ENCODE peak calls at places on chromosomes 12 and 14, in nine cellular contexts. N, G, U, L, X, R, Y, Z and D are unnamed samples.

GRCh38 chr12:124940393-124941169 is 26.1 kb upstream of the UBC start:
- DNase-seq in N (no peak), G (peak; percentile 82), U (peak; percentile 94), L (no peak), X (no peak), R (peak; percentile 85), Y (peak; percentile 81), Z (peak; percentile 76), D (no peak)

GRCh38 chr12:45483571-45483970 is 245.9 kb upstream of the ARID2 start:
- DNase-seq in N (no peak), G (no peak), U (peak; percentile 38), L (no peak), X (no peak), R (no peak), Y (no peak), Z (no peak), D (no peak)

GRCh38 chr14:93980464-93981201 is 4.3 kb upstream of the ASB2 start:
- DNase-seq in N (no peak), G (no peak), U (peak; percentile 90), L (no peak), X (no peak), R (no peak), Y (no peak), Z (no peak), D (no peak)

GRCh38 chr12:119229837-119230236 is 51.1 kb downstream of the HSPB8 start:
- DNase-seq in N (no peak), G (no peak), U (no peak), L (no peak), X (peak; percentile 41), R (no peak), Y (no peak), Z (no peak), D (no peak)

GRCh38 chr12:30847259-30847658 is 79.3 kb upstream of the TSPAN11 start:
- DNase-seq in N (no peak), G (no peak), U (no peak), L (no peak), X (peak; percentile 83), R (no peak), Y (peak; percentile 70), Z (no peak), D (peak; percentile 43)

GRCh38 chr12:7628401-7628961 is 37.2 kb downstream of the APOBEC1 start:
- DNase-seq in N (no peak), G (no peak), U (no peak), L (no peak), X (no peak), R (no peak), Y (no peak), Z (no peak), D (no peak)

GRCh38 chr14:42229976-42230375 is 623.3 kb downstream of the LRFN5 start:
- DNase-seq in N (no peak), G (no peak), U (no peak), L (no peak), X (no peak), R (no peak), Y (no peak), Z (no peak), D (no peak)

GRCh38 chr12:31201382-31201781 is 124.6 kb downstream of the SINHCAF start:
- DNase-seq in N (no peak), G (no peak), U (no peak), L (no peak), X (no peak), R (no peak), Y (no peak), Z (no peak), D (no peak)

GRCh38 chr12:56234746-56235436 is 5.0 kb downstream of the SLC39A5 start:
- DNase-seq in N (no peak), G (no peak), U (no peak), L (no peak), X (no peak), R (no peak), Y (no peak), Z (no peak), D (no peak)

GRCh38 chr12:111413442-111414086 is 7.8 kb downstream of the SH2B3 start:
- DNase-seq in N (no peak), G (no peak), U (no peak), L (no peak), X (no peak), R (no peak), Y (no peak), Z (no peak), D (no peak)

GRCh38 chr12:10016881-10017280 is 6.5 kb downstream of the CLEC12B start:
- DNase-seq in N (no peak), G (no peak), U (no peak), L (no peak), X (no peak), R (no peak), Y (no peak), Z (no peak), D (no peak)

GRCh38 chr12:115362319-115362976 is 678.5 kb upstream of the TBX3 start:
- DNase-seq in N (no peak), G (no peak), U (no peak), L (no peak), X (no peak), R (no peak), Y (no peak), Z (no peak), D (no peak)

GRCh38 chr12:32120419-32120818 is 13.8 kb downstream of the BICD1 start:
- DNase-seq in N (no peak), G (no peak), U (no peak), L (no peak), X (no peak), R (no peak), Y (no peak), Z (no peak), D (no peak)

GRCh38 chr12:55446334-55446733 is 2.5 kb downstream of the OR6C2 start:
- DNase-seq in N (no peak), G (no peak), U (no peak), L (no peak), X (no peak), R (no peak), Y (no peak), Z (no peak), D (no peak)

GRCh38 chr14:60944206-60944605 is 36.7 kb downstream of the TRMT5 start:
- DNase-seq in N (no peak), G (no peak), U (no peak), L (no peak), X (peak; percentile 65), R (no peak), Y (no peak), Z (no peak), D (no peak)

GRCh38 chr12:6426882-6427671 is 17.7 kb upstream of the CD27 start:
- DNase-seq in N (peak; percentile 79), G (peak; percentile 91), U (no peak), L (no peak), X (no peak), R (peak; percentile 43), Y (peak; percentile 87), Z (peak; percentile 75), D (no peak)

GRCh38 chr12:6758511-6758910 is 5.6 kb upstream of the MLF2 start:
- DNase-seq in N (no peak), G (no peak), U (no peak), L (no peak), X (no peak), R (no peak), Y (no peak), Z (no peak), D (no peak)

GRCh38 chr12:91777268-91777997 is 368.2 kb downstream of the BTG1 start:
- DNase-seq in N (no peak), G (no peak), U (no peak), L (no peak), X (no peak), R (no peak), Y (no peak), Z (no peak), D (no peak)

GRCh38 chr12:49942921-49943662 is 7.4 kb upstream of the AQP2 start:
- DNase-seq in N (no peak), G (no peak), U (no peak), L (no peak), X (no peak), R (no peak), Y (no peak), Z (no peak), D (no peak)

GRCh38 chr12:3600951-3601350 is 109.9 kb downstream of the PRMT8 start:
- DNase-seq in N (no peak), G (no peak), U (no peak), L (no peak), X (no peak), R (no peak), Y (no peak), Z (no peak), D (no peak)

GRCh38 chr12:130818381-130819247 is 20.4 kb downstream of the STX2 start:
- DNase-seq in N (peak; percentile 66), G (peak; percentile 81), U (peak; percentile 41), L (no peak), X (peak; percentile 48), R (peak; percentile 81), Y (peak; percentile 86), Z (peak; percentile 70), D (peak; percentile 70)

GRCh38 chr14:75277000-75277795 is 1.4 kb upstream of the FOS start:
- DNase-seq in N (no peak), G (peak; percentile 41), U (peak; percentile 97), L (no peak), X (peak; percentile 59), R (peak; percentile 85), Y (peak; percentile 89), Z (peak; percentile 62), D (peak; percentile 71)

GRCh38 chr12:114400395-114400794 is 5.5 kb downstream of the TBX5 start:
- DNase-seq in N (no peak), G (no peak), U (no peak), L (no peak), X (no peak), R (no peak), Y (no peak), Z (no peak), D (no peak)

GRCh38 chr12:52260351-52261210 is 13.9 kb upstream of the KRT86 start:
- DNase-seq in N (no peak), G (no peak), U (no peak), L (no peak), X (peak; percentile 56), R (no peak), Y (no peak), Z (no peak), D (no peak)

GRCh38 chr12:43131304-43131703 is 420.7 kb downstream of the ADAMTS20 start:
- DNase-seq in N (no peak), G (no peak), U (no peak), L (no peak), X (no peak), R (no peak), Y (no peak), Z (no peak), D (no peak)

GRCh38 chr12:107761502-107761904 is 566 bp upstream of the PRDM4 start:
- DNase-seq in N (no peak), G (no peak), U (no peak), L (no peak), X (peak; percentile 15), R (no peak), Y (no peak), Z (no peak), D (no peak)

GRCh38 chr14:56953884-56954283 is 143.6 kb upstream of the OTX2 start:
- DNase-seq in N (no peak), G (no peak), U (no peak), L (no peak), X (peak; percentile 53), R (no peak), Y (no peak), Z (no peak), D (no peak)

GRCh38 chr12:69662764-69663163 is 36.3 kb downstream of the BEST3 start:
- DNase-seq in N (no peak), G (no peak), U (no peak), L (no peak), X (no peak), R (no peak), Y (no peak), Z (no peak), D (no peak)

GRCh38 chr12:43104524-43104923 is 447.5 kb downstream of the ADAMTS20 start:
- DNase-seq in N (no peak), G (no peak), U (no peak), L (no peak), X (peak; percentile 28), R (no peak), Y (no peak), Z (no peak), D (no peak)

GRCh38 chr12:25397001-25397400 is 146.3 kb upstream of the KRAS start:
- DNase-seq in N (no peak), G (no peak), U (no peak), L (no peak), X (no peak), R (no peak), Y (no peak), Z (no peak), D (no peak)

GRCh38 chr14:96979611-96980074 is 182.5 kb downstream of the VRK1 start:
- DNase-seq in N (no peak), G (no peak), U (no peak), L (no peak), X (no peak), R (no peak), Y (no peak), Z (no peak), D (no peak)